ENCODE peak calls at places on chromosomes 7 and 10, in five cellular contexts. G is AG04450, F is spleen, V is epithelial cell of esophagus, H is fibroblast of mammary gland. R is an unnamed sample.

GRCh38 chr10:113326160-113327111 is 226.4 kb upstream of the HABP2 start:
- DNase-seq in H (peak), G (no peak), V (peak), F (no peak), R (no peak)

GRCh38 chr7:55477781-55478374 is 94.4 kb downstream of the VOPP1 start:
- DNase-seq in V (no peak), F (peak), H (peak), G (peak), R (no peak)

GRCh38 chr7:27782849-27783248 is 42.9 kb downstream of the TAX1BP1 start:
- DNase-seq in F (no peak), H (peak), G (no peak), V (peak), R (no peak)

GRCh38 chr7:131945313-131945831 is 388.9 kb upstream of the PODXL start:
- DNase-seq in V (peak), F (no peak), H (peak), G (no peak), R (peak)

GRCh38 chr10:52258791-52259427 is 55.2 kb upstream of the DKK1 start:
- DNase-seq in V (no peak), F (no peak), H (no peak), G (no peak), R (no peak)

GRCh38 chr7:24706211-24707165 is 50.8 kb downstream of the GSDME start:
- DNase-seq in V (no peak), G (no peak), H (no peak), F (peak), R (no peak)

GRCh38 chr7:117110480-117111315 is 157.4 kb downstream of the ST7 start:
- DNase-seq in F (no peak), H (no peak), G (no peak), V (no peak), R (no peak)

GRCh38 chr10:69506834-69507643 is 55.8 kb downstream of the TSPAN15 start:
- DNase-seq in H (no peak), G (no peak), V (no peak), F (peak), R (no peak)

GRCh38 chr7:31373337-31374289 is 33.1 kb upstream of the NEUROD6 start:
- DNase-seq in F (no peak), G (no peak), V (peak), H (peak), R (peak)

GRCh38 chr7:8109196-8110022 is 140.8 kb downstream of the GLCCI1 start:
- DNase-seq in G (no peak), F (no peak), V (peak), H (peak), R (no peak)

GRCh38 chr7:140062118-140062527 is 628 bp downstream of the PARP12 start:
- DNase-seq in V (peak), G (no peak), F (peak), H (no peak), R (no peak)
- TF ChIP-seq CTCF in V (no peak), G (no peak), F (no peak), H (no peak), R (no peak)

DNA sequence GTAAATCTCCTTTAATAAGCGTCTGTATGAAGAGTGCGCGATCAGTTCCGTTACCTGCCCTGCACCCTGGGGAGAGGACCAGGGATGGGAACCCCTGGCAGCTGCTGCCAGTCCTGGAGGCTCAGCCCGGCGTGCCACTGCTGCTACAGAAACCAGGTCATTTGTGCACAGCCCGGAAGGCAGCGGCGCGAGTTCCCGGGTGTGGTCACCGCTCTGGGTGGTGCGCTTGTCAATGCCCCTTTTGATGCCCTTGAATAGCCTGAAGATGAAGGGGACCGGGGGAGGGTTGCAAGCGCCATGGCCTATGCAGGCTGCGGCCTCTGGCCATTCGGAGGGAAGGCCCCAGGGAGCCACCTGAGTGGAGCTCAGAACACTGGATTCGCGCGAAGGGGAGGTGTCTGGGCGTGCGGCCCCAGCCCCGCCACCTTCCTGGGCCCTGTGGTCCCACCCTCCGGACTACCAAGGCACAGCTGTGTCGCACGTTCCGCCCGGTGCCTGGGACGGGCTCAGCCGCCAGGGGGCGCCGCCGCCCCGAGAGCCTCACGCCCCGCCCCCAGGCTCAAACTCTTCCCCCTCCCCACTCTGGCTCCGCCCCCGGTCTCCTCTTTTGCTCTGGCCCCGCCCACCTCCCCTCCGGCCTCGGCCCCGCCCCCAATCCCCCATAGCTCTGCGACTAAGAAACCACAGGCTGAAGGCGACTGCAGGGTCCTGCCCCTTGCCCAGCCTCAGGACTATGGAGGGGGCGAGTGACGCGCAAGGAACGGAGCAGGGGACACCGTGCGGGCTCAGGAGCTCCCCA is 16.5 kb downstream of the AP5Z1 start:
- DNase-seq in V (peak), H (peak), G (no peak), F (peak), R (peak)
- TF ChIP-seq CTCF in V (peak), H (peak), G (peak), F (peak), R (peak)

GRCh38 chr10:73859441-73860049 is 14.8 kb downstream of the CAMK2G start:
- DNase-seq in G (no peak), V (no peak), H (peak), F (no peak), R (no peak)
- TF ChIP-seq CTCF in G (no peak), V (no peak), H (no peak), F (no peak), R (no peak)

GRCh38 chr10:3412646-3413045 is 240.1 kb upstream of the PITRM1 start:
- DNase-seq in V (no peak), H (no peak), G (no peak), F (peak), R (no peak)
- TF ChIP-seq CTCF in V (no peak), H (no peak), G (no peak), F (no peak), R (no peak)

DNA sequence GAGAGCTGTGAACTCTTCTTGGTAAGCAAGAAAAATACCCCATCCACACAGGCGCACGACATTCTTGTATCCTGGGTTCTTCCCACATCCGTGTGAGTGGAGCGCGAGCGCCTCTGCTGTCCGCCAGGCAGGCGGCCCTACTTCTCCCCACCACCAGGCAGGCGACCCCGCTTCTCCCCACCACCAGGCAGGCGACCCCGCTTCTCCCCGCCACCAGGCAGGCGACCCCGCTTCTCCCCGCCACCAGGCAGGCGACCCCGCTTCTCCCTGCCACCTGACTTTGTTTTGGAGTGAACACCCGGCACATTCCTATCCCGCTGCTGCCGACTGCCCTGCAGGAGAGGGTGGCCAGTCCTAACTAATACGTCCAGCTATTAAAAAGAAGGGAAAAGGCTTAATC is 120.8 kb downstream of the NT5C2 start:
- DNase-seq in F (no peak), V (no peak), G (no peak), H (no peak), R (no peak)
- TF ChIP-seq CTCF in F (no peak), V (no peak), G (no peak), H (no peak), R (no peak)

GRCh38 chr10:92573798-92574544 is at the start of gene IDE:
- DNase-seq in F (peak), H (peak), G (peak), V (peak), R (peak)
- TF ChIP-seq CTCF in F (peak), H (peak), G (peak), V (peak), R (peak)

R was measured in progenitor cell of endocrine pancreas.